ENCODE peak calls at places on chromosomes 11 and 22, in seven cellular contexts. Z is HCT116, X is neural progenitor cell, E is MM.1S, S is GM23248, R is hepatocyte, A is SK-N-SH. W is an unnamed sample. For H3K9me3, the result is how much of the 10 kb centered on the place peaks cover.

GRCh38 chr11:60121259-60121658 is 32.8 kb downstream of the MS4A2 start:
- DNase-seq in E (no peak), S (no peak), A (no peak), Z (no peak), R (peak), X (no peak), W (peak)

GRCh38 chr11:2987881-2988280 is 4.2 kb downstream of the NAP1L4 start:
- DNase-seq in R (no peak), E (peak), X (no peak), A (no peak), Z (no peak), S (peak), W (no peak)

GRCh38 chr22:40525250-40525884 is 111.2 kb downstream of the MRTFA start:
- DNase-seq in S (peak), Z (no peak), E (peak), A (no peak), R (peak), X (peak), W (peak)

GRCh38 chr11:12674936-12675696 is 895 bp downstream of the TEAD1 start:
- DNase-seq in E (peak), A (peak), Z (no peak), R (peak), X (peak), S (peak), W (peak)

GRCh38 chr11:91261513-91261912 is 963.1 kb upstream of the FAT3 start:
- DNase-seq in Z (no peak), S (no peak), A (no peak), X (peak), R (no peak), E (no peak), W (no peak)

GRCh38 chr11:130441726-130442125 is 6.7 kb upstream of the ADAMTS15 start:
- DNase-seq in E (no peak), A (no peak), S (peak), Z (no peak), X (no peak), R (no peak), W (no peak)

GRCh38 chr11:11532574-11532973 is 89.2 kb downstream of the GALNT18 start:
- DNase-seq in E (no peak), X (no peak), Z (no peak), A (no peak), R (no peak), S (peak), W (no peak)

GRCh38 chr11:7927635-7928034 is 3.4 kb downstream of the OR10A6 start:
- DNase-seq in X (no peak), S (peak), Z (no peak), R (no peak), E (peak), A (no peak), W (no peak)

GRCh38 chr22:27952091-27952490 is 33.0 kb upstream of the PITPNB start:
- DNase-seq in X (no peak), Z (no peak), R (no peak), E (no peak), A (no peak), S (peak), W (no peak)

GRCh38 chr11:62652156-62653006 is 721 bp downstream of the INTS5 start:
- DNase-seq in Z (no peak), A (no peak), E (no peak), S (peak), X (no peak), R (no peak), W (no peak)

GRCh38 chr11:66915866-66916265 is 42.3 kb downstream of the PC start:
- DNase-seq in S (no peak), R (no peak), A (no peak), Z (no peak), E (no peak), X (no peak), W (no peak)

GRCh38 chr11:86740628-86741488 is 59.5 kb upstream of the PRSS23 start:
- DNase-seq in S (peak), E (no peak), Z (peak), X (peak), A (no peak), R (peak), W (no peak)

GRCh38 chr11:124669193-124669592 is 4.3 kb downstream of the SIAE start:
- DNase-seq in X (peak), A (peak), R (peak), E (peak), S (peak), Z (peak), W (peak)

GRCh38 chr11:85829172-85829571 is 18.2 kb upstream of the SYTL2 start:
- DNase-seq in X (no peak), A (no peak), Z (no peak), E (no peak), S (no peak), R (no peak), W (no peak)

GRCh38 chr11:9755561-9755960 is 91.7 kb downstream of the SWAP70 start:
- DNase-seq in R (no peak), X (no peak), Z (no peak), A (no peak), E (no peak), S (peak), W (no peak)

GRCh38 chr11:14359573-14360031 is 619 bp upstream of the RRAS2 start:
- DNase-seq in S (peak), E (no peak), X (no peak), R (no peak), Z (no peak), A (no peak), W (no peak)

GRCh38 chr11:69470793-69471192 is 10.7 kb upstream of the LINC01488 start:
- DNase-seq in A (no peak), Z (no peak), X (no peak), S (no peak), R (no peak), E (no peak), W (no peak)

GRCh38 chr11:116037851-116038250 is 533.6 kb upstream of the CADM1 start:
- DNase-seq in Z (no peak), S (no peak), E (no peak), X (no peak), R (no peak), A (peak), W (no peak)

GRCh38 chr22:49686495-49687219 is 141.0 kb downstream of the BRD1 start:
- DNase-seq in R (no peak), E (no peak), Z (no peak), S (no peak), A (no peak), X (no peak), W (no peak)

GRCh38 chr11:61841636-61842332 is 13.7 kb downstream of the FADS2 start:
- DNase-seq in A (no peak), S (no peak), R (no peak), E (no peak), X (no peak), Z (no peak), W (no peak)

GRCh38 chr11:79564288-79564925 is 123.6 kb upstream of the TENM4 start:
- DNase-seq in R (no peak), E (no peak), Z (no peak), X (no peak), A (no peak), S (no peak), W (no peak)

GRCh38 chr11:104076455-104076854 is 40.0 kb downstream of the DDI1 start:
- DNase-seq in Z (no peak), S (no peak), R (no peak), E (no peak), X (no peak), A (no peak), W (no peak)

GRCh38 chr11:16862733-16863132 is 124.3 kb downstream of the C11orf58 start:
- DNase-seq in X (no peak), R (no peak), S (peak), A (peak), E (no peak), Z (no peak), W (no peak)

GRCh38 chr11:112016088-112016764 is 9.0 kb upstream of the DLAT start:
- DNase-seq in S (peak), Z (no peak), A (no peak), R (no peak), E (peak), X (no peak), W (no peak)

GRCh38 chr11:14974723-14975587 is 2.8 kb upstream of the CALCA start:
- DNase-seq in E (peak), X (peak), Z (peak), S (peak), R (peak), A (peak), W (peak)

GRCh38 chr22:43014062-43014875 is 680 bp downstream of the PACSIN2 start:
- DNase-seq in A (peak), S (peak), R (peak), E (peak), X (peak), Z (no peak), W (peak)

GRCh38 chr11:129930743-129931142 is 35.4 kb upstream of the NFRKB start:
- DNase-seq in E (no peak), R (no peak), Z (no peak), A (no peak), S (no peak), X (no peak), W (no peak)

GRCh38 chr22:29635734-29636357 is 32.4 kb downstream of the NF2 start:
- DNase-seq in Z (peak), A (peak), X (peak), E (peak), R (peak), S (peak), W (peak)

GRCh38 chr11:102186836-102187235 is 76.6 kb downstream of the YAP1 start:
- DNase-seq in R (no peak), S (peak), A (no peak), X (peak), E (no peak), Z (no peak), W (no peak)

GRCh38 chr11:110301577-110301976 is 5.2 kb upstream of the RDX start:
- DNase-seq in Z (no peak), E (no peak), X (no peak), R (no peak), S (no peak), A (no peak), W (no peak)

GRCh38 chr22:37474447-37475090 is 11.6 kb downstream of the MFNG start:
- DNase-seq in S (no peak), A (no peak), R (no peak), X (no peak), Z (no peak), E (no peak), W (no peak)

GRCh38 chr11:130671801-130672700 is 223.6 kb downstream of the ADAMTS15 start:
- DNase-seq in E (no peak), X (peak), S (peak), Z (no peak), A (peak), R (peak), W (no peak)

DNA sequence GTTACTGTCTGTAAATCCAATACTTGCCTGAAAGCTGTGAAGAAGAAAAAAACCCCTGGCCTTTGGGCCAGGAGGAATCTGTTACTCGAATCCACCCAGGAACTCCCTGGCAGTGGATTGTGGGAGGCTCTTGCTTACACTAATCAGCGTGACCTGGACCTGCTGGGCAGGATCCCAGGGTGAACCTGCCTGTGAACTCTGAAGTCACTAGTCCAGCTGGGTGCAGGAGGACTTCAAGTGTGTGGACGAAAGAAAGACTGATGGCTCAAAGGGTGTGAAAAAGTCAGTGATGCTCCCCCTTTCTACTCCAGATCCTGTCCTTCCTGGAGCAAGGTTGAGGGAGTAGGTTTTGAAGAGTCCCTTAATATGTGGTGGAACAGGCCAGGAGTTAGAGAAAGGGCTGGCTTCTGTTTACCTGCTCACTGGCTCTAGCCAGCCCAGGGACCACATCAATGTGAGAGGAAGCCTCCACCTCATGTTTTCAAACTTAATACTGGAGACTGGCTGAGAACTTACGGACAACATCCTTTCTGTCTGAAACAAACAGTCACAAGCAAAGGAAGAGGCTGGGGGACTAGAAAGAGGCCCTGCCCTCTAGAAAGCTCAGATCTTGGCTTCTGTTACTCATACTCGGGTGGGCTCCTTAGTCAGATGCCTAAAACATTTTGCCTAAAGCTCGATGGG is 13.5 kb downstream of the PIK3IP1 start:
- DNase-seq in E (no peak), Z (no peak), S (no peak), A (no peak), X (no peak), R (no peak), W (no peak)
- H2AFZ ChIP-seq in E (no peak), Z (no peak), S (no peak), A (no peak), X (no peak), R (no peak), W (no peak)

DNA sequence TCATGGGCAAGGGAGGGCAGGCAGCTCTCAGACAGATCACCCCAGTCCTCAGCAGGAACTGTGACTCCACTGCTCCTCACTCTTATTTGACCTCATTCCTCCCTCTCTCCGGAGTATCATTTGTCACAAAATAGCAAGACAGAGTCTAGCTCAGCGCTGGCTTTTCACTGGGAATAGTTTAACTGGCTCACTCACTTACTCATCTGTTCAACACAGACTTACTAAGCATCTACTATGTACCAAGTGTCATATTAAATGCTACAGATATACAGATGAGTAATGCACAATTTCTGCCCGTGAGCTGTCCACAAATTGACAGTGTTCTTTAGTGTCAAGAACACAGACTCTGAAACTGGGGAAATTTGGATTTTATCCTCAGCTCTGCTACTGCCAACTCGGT is 817.3 kb downstream of the OPCML start:
- DNase-seq in S (peak), X (no peak), Z (no peak), R (no peak), A (no peak), E (no peak), W (no peak)
- H3K9me3 ChIP-seq in S (under half), X (under half), Z (under half), R (under half), A (under half), E (under half), W (under half)

GRCh38 chr11:68013611-68014156 is 3.6 kb downstream of the ALDH3B1 start:
- DNase-seq in E (no peak), A (no peak), X (no peak), Z (no peak), R (no peak), S (no peak), W (no peak)
- TF ChIP-seq EZH2phosphoT487 in E (no peak), A (no peak), X (no peak), Z (no peak), R (no peak), S (no peak), W (no peak)

GRCh38 chr11:100808904-100809491 is 121.9 kb downstream of the ARHGAP42 start:
- DNase-seq in A (no peak), Z (no peak), R (peak), E (no peak), S (peak), X (peak), W (no peak)
- H2AFZ ChIP-seq in A (no peak), Z (no peak), R (no peak), E (no peak), S (no peak), X (no peak), W (no peak)

GRCh38 chr11:70595016-70595415 is 196.7 kb downstream of the CTTN start:
- DNase-seq in E (no peak), R (no peak), X (no peak), S (no peak), A (no peak), Z (no peak), W (no peak)
- H3K9me3 ChIP-seq in E (under half), R (under half), X (under half), S (under half), A (under half), Z (under half), W (under half)

DNA sequence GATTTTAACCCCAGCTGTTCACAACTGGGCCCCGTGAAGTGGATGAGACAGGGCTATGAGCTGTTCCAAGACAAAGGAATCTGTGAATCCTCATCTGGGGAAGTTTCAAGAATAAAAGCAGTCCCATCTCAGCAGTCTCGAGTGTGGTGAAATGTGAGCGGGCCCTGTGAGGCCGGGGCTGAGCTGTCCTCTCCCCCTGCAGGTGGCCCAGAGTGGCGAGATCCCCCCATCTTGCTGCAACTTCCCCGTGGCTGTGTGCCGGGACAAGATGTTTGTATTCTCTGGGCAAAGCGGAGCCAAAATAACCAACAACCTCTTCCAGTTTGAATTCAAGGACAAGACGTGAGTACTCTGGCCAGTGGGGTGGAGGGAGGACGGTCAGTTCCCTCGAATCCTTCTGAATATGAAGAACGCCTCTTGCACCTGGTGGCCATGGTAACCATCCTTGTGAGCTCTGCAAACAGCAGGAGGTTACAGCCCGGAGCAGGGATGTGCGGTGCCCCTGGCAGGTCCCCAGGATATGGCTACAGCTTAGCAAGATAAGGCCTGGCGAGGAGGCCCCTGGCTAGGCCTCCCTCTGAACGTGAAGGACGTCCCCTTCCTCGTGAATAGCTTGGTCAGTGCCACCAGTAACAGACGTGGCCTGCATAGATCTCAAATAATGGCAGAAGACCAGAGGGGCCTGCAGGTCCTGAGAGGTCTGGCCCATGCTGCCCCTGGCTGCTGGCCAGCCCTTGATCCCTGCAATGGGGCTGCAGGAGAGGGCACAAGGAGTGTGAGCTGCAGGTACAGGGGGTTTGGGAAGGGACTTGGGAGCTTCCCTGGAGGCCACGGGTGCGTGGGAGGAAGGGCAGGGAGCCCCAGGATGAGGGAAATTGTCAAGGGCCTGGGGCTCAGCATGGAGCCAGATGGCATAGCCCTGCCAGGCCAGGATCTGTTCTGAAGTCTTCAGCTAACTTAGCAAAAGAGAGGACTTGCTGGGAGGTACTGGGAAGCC is 8.4 kb downstream of the LZTR1 start:
- DNase-seq in S (no peak), X (no peak), R (no peak), A (no peak), E (no peak), Z (no peak), W (no peak)
- TF ChIP-seq EZH2phosphoT487 in S (no peak), X (no peak), R (no peak), A (no peak), E (no peak), Z (no peak), W (no peak)

GRCh38 chr22:41940853-41941765 is 5.8 kb downstream of the CENPM start:
- DNase-seq in R (peak), S (peak), E (peak), X (peak), A (peak), Z (no peak), W (peak)
- H2AFZ ChIP-seq in R (no peak), S (peak), E (no peak), X (no peak), A (no peak), Z (no peak), W (no peak)